ENCODE peak calls at places on chromosomes 7 and 10, in four cellular contexts. One of them, this sample, is unnamed.

GRCh38 chr7:81743665-81744064 is 26.2 kb downstream of the HGF start:
- DNase-seq in body of pancreas: no peak
- DNase-seq in pancreas: no peak
- DNase-seq in left ventricle myocardium inferior: no peak
- DNase-seq in this sample: no peak

GRCh38 chr7:138898255-138898654 is 82.9 kb downstream of the KIAA1549 start:
- DNase-seq in body of pancreas: no peak
- DNase-seq in pancreas: no peak
- DNase-seq in left ventricle myocardium inferior: no peak
- DNase-seq in this sample: no peak

GRCh38 chr10:128629111-128630096 is 503.2 kb upstream of the MKI67 start:
- DNase-seq in body of pancreas: no peak
- DNase-seq in pancreas: no peak
- DNase-seq in left ventricle myocardium inferior: no peak
- DNase-seq in this sample: no peak

GRCh38 chr7:72492446-72492845 is 80.3 kb upstream of the CALN1 start:
- DNase-seq in body of pancreas: no peak
- DNase-seq in pancreas: peak; percentile 5
- DNase-seq in left ventricle myocardium inferior: peak; percentile 81
- DNase-seq in this sample: no peak

GRCh38 chr7:823639-824038 is 8.6 kb upstream of the SUN1 start:
- DNase-seq in body of pancreas: no peak
- DNase-seq in pancreas: no peak
- DNase-seq in left ventricle myocardium inferior: no peak
- DNase-seq in this sample: no peak

GRCh38 chr7:117774943-117775342 is 98.3 kb downstream of the CTTNBP2 start:
- DNase-seq in body of pancreas: no peak
- DNase-seq in pancreas: no peak
- DNase-seq in left ventricle myocardium inferior: no peak
- DNase-seq in this sample: no peak

GRCh38 chr7:157544980-157545680 is 208.3 kb downstream of the DNAJB6 start:
- DNase-seq in body of pancreas: no peak
- DNase-seq in pancreas: no peak
- DNase-seq in left ventricle myocardium inferior: no peak
- DNase-seq in this sample: no peak

GRCh38 chr10:21518629-21519321 is 6.7 kb downstream of the SKIDA1 start:
- DNase-seq in body of pancreas: no peak
- DNase-seq in pancreas: no peak
- DNase-seq in left ventricle myocardium inferior: no peak
- DNase-seq in this sample: no peak

GRCh38 chr10:6297951-6298381 is 95.2 kb downstream of the PFKFB3 start:
- DNase-seq in body of pancreas: peak; percentile 65
- DNase-seq in pancreas: no peak
- DNase-seq in left ventricle myocardium inferior: no peak
- DNase-seq in this sample: no peak

GRCh38 chr7:41039386-41040315 is 663.2 kb downstream of the INHBA start:
- DNase-seq in body of pancreas: no peak
- DNase-seq in pancreas: no peak
- DNase-seq in left ventricle myocardium inferior: no peak
- DNase-seq in this sample: no peak

GRCh38 chr7:132152490-132152889 is 423.8 kb downstream of the PLXNA4 start:
- DNase-seq in body of pancreas: no peak
- DNase-seq in pancreas: no peak
- DNase-seq in left ventricle myocardium inferior: no peak
- DNase-seq in this sample: no peak

GRCh38 chr7:43943702-43944187 is 17.5 kb downstream of the UBE2D4 start:
- DNase-seq in body of pancreas: no peak
- DNase-seq in pancreas: no peak
- DNase-seq in left ventricle myocardium inferior: no peak
- DNase-seq in this sample: no peak
- H3K27ac ChIP-seq in body of pancreas: no peak overlapping the region
- H3K27ac ChIP-seq in pancreas: no peak overlapping the region
- H3K27ac ChIP-seq in left ventricle myocardium inferior: no peak overlapping the region
- H3K27ac ChIP-seq in this sample: no peak overlapping the region

GRCh38 chr7:76394962-76395361 is 14.5 kb downstream of the SSC4D start:
- DNase-seq in body of pancreas: no peak
- DNase-seq in pancreas: no peak
- DNase-seq in left ventricle myocardium inferior: no peak
- DNase-seq in this sample: peak; percentile 33
- H3K27ac ChIP-seq in body of pancreas: no peak overlapping the region
- H3K27ac ChIP-seq in pancreas: no peak overlapping the region
- H3K27ac ChIP-seq in left ventricle myocardium inferior: no peak overlapping the region
- H3K27ac ChIP-seq in this sample: peak overlapping the region; percentile 92

GRCh38 chr7:151540146-151540545 is 20.5 kb upstream of the RHEB start:
- DNase-seq in body of pancreas: no peak
- DNase-seq in pancreas: no peak
- DNase-seq in left ventricle myocardium inferior: no peak
- DNase-seq in this sample: no peak

GRCh38 chr7:151537818-151538561 is 18.3 kb upstream of the RHEB start:
- DNase-seq in body of pancreas: no peak
- DNase-seq in pancreas: no peak
- DNase-seq in left ventricle myocardium inferior: no peak
- DNase-seq in this sample: no peak

GRCh38 chr7:151541709-151542499 is 22.2 kb upstream of the RHEB start:
- DNase-seq in body of pancreas: no peak
- DNase-seq in pancreas: no peak
- DNase-seq in left ventricle myocardium inferior: no peak
- DNase-seq in this sample: no peak

GRCh38 chr7:151542606-151543130 is 23.0 kb upstream of the RHEB start:
- DNase-seq in body of pancreas: no peak
- DNase-seq in pancreas: no peak
- DNase-seq in left ventricle myocardium inferior: no peak
- DNase-seq in this sample: no peak

DNA sequence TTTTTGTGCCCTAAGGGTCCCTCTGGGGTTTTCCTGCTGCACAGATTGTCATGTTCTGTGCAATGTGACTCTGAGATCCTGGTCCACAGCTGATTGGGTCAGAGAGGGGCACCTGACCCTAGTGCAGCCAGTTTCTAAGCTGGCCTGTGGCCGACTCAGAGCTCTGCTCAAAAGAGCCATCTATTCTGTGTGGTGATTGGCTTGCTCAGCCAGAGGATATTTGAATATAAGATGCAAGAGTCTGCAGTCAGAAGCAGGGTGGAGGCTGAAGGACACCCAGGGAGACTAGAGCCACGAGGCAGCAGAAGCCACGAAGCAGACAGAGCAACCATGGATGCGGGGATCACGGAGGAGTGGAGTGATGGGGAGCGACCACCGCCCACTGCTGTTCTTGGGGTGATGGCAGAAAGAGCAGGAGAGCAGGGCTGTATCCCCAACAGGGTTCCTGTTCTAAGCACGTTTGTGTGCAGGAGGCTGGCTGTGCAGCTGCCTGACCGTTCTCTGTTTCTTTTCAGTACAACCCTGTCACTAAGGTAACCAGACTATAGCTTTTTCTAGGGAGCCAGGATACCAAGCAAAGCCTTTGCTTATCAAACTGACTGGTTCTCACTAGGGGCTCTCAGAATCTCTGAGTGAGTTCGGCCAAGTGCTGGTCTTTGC is 19.5 kb upstream of the RHEB start:
- DNase-seq in body of pancreas: no peak
- DNase-seq in pancreas: no peak
- DNase-seq in left ventricle myocardium inferior: no peak
- DNase-seq in this sample: no peak
- H3K27ac ChIP-seq in body of pancreas: no peak overlapping the region
- H3K27ac ChIP-seq in pancreas: no peak overlapping the region
- H3K27ac ChIP-seq in left ventricle myocardium inferior: peak overlapping the region; percentile 53
- H3K27ac ChIP-seq in this sample: peak overlapping the region; percentile 45

GRCh38 chr7:131013716-131014115 is 279.7 kb upstream of the KLF14 start:
- DNase-seq in body of pancreas: no peak
- DNase-seq in pancreas: no peak
- DNase-seq in left ventricle myocardium inferior: no peak
- DNase-seq in this sample: no peak

GRCh38 chr7:131011976-131012375 is 278.0 kb upstream of the KLF14 start:
- DNase-seq in body of pancreas: no peak
- DNase-seq in pancreas: no peak
- DNase-seq in left ventricle myocardium inferior: no peak
- DNase-seq in this sample: no peak

GRCh38 chr7:131016230-131016629 is 282.2 kb upstream of the KLF14 start:
- DNase-seq in body of pancreas: no peak
- DNase-seq in pancreas: no peak
- DNase-seq in left ventricle myocardium inferior: no peak
- DNase-seq in this sample: no peak

GRCh38 chr7:131012477-131013031 is 278.5 kb upstream of the KLF14 start:
- DNase-seq in body of pancreas: no peak
- DNase-seq in pancreas: no peak
- DNase-seq in left ventricle myocardium inferior: no peak
- DNase-seq in this sample: no peak

GRCh38 chr7:131015131-131015954 is 281.3 kb upstream of the KLF14 start:
- DNase-seq in body of pancreas: no peak
- DNase-seq in pancreas: no peak
- DNase-seq in left ventricle myocardium inferior: no peak
- DNase-seq in this sample: no peak
- H3K27ac ChIP-seq in body of pancreas: no peak overlapping the region
- H3K27ac ChIP-seq in pancreas: no peak overlapping the region
- H3K27ac ChIP-seq in left ventricle myocardium inferior: no peak overlapping the region
- H3K27ac ChIP-seq in this sample: no peak overlapping the region

GRCh38 chr10:99395750-99396445 is 34.5 kb downstream of the GOT1 start:
- DNase-seq in body of pancreas: no peak
- DNase-seq in pancreas: no peak
- DNase-seq in left ventricle myocardium inferior: no peak
- DNase-seq in this sample: no peak
- H3K27ac ChIP-seq in body of pancreas: no peak overlapping the region
- H3K27ac ChIP-seq in pancreas: no peak overlapping the region
- H3K27ac ChIP-seq in left ventricle myocardium inferior: peak overlapping the region; percentile 9
- H3K27ac ChIP-seq in this sample: peak overlapping the region; percentile 28